ENCODE peak calls at places on chromosomes 13 and 19, in four cellular contexts. R is tibial nerve, E is lung, J is esophagus muscularis mucosa. H is an unnamed sample.

GRCh38 chr19:1567116-1567847 is 843 bp downstream of the MEX3D start:
- DNase-seq in R (no peak), J (no peak), E (no peak), H (no peak)

GRCh38 chr13:40613192-40613818 is 53.1 kb downstream of the FOXO1 start:
- DNase-seq in J (peak; percentile 90), R (no peak), E (no peak), H (no peak)

GRCh38 chr19:48363500-48363809 is 285 bp downstream of the TMEM143 start:
- DNase-seq in E (peak; percentile 62), R (no peak), J (no peak), H (no peak)

GRCh38 chr19:11448923-11449554 is 13.6 kb downstream of the PRKCSH start:
- DNase-seq in E (no peak), R (no peak), J (no peak), H (no peak)

GRCh38 chr13:110391273-110391672 is 84.2 kb downstream of the COL4A2 start:
- DNase-seq in J (no peak), R (no peak), E (no peak), H (no peak)

GRCh38 chr19:34513767-34514166 is 32.2 kb downstream of the WTIP start:
- DNase-seq in J (no peak), E (no peak), R (no peak), H (no peak)

GRCh38 chr13:30395192-30396158 is 26.8 kb upstream of the UBE2L5 start:
- DNase-seq in E (peak; percentile 96), R (peak; percentile 98), J (peak; percentile 99), H (peak; percentile 82)

GRCh38 chr13:88526186-88526852 is 855.1 kb downstream of the SLITRK5 start:
- DNase-seq in J (no peak), E (no peak), R (no peak), H (no peak)

GRCh38 chr19:2044709-2045500 is 6.1 kb downstream of the MKNK2 start:
- DNase-seq in R (no peak), J (no peak), E (no peak), H (no peak)

GRCh38 chr13:75402787-75403186 is 79.2 kb downstream of the TBC1D4 start:
- DNase-seq in R (no peak), J (no peak), E (no peak), H (no peak)

GRCh38 chr19:35901854-35902661 is at the start of gene HCST:
- DNase-seq in R (no peak), E (no peak), J (no peak), H (no peak)

GRCh38 chr13:48559638-48560320 is 26.9 kb upstream of the RCBTB2 start:
- DNase-seq in J (no peak), R (no peak), E (no peak), H (no peak)

GRCh38 chr19:16594131-16594586 is 21.9 kb upstream of the SLC35E1 start:
- DNase-seq in J (no peak), R (no peak), E (no peak), H (no peak)

GRCh38 chr13:52765991-52766390 is 26.4 kb upstream of the CNMD start:
- DNase-seq in R (no peak), J (no peak), E (no peak), H (no peak)

GRCh38 chr19:15551183-15552004 is 43.1 kb downstream of the CYP4F22 start:
- DNase-seq in R (no peak), E (no peak), J (no peak), H (no peak)

GRCh38 chr13:107834268-107834667 is 381.1 kb downstream of the LIG4 start:
- DNase-seq in J (no peak), R (no peak), E (no peak), H (no peak)

GRCh38 chr13:34076943-34077703 is 259.2 kb downstream of the RFC3 start:
- DNase-seq in E (no peak), R (no peak), J (no peak), H (no peak)

GRCh38 chr19:53780506-53780905 is 43.6 kb downstream of the NLRP12 start:
- DNase-seq in E (no peak), R (no peak), J (no peak), H (no peak)

GRCh38 chr13:40619479-40619814 is 47.0 kb downstream of the FOXO1 start:
- DNase-seq in E (no peak), J (peak; percentile 21), R (no peak), H (no peak)

GRCh38 chr19:55070755-55071502 is 4.7 kb upstream of the EPS8L1 start:
- DNase-seq in R (no peak), J (no peak), E (peak; percentile 58), H (no peak)

GRCh38 chr13:109162248-109163051 is 533.0 kb downstream of the MYO16 start:
- DNase-seq in E (no peak), J (peak; percentile 85), R (no peak), H (no peak)

GRCh38 chr19:7679771-7680605 is 645 bp upstream of the TRAPPC5 start:
- DNase-seq in R (no peak), E (no peak), J (no peak), H (no peak)
- H3K4me3 ChIP-seq in R (peak overlapping the region; percentile 99), E (no peak overlapping the region), J (peak overlapping the region; percentile 100), H (peak overlapping the region; percentile 95)

GRCh38 chr19:39248806-39249205 is at the start of gene IFNL4:
- DNase-seq in E (no peak), J (no peak), R (no peak), H (no peak)
- H3K4me3 ChIP-seq in E (no peak within 1 kb of the TSS), J (peak within 1 kb of the TSS; percentile 23), R (no peak within 1 kb of the TSS), H (no peak within 1 kb of the TSS)

GRCh38 chr13:77065456-77066147 is 38.6 kb upstream of the FBXL3 start:
- DNase-seq in E (no peak), J (no peak), R (no peak), H (no peak)
- H3K4me3 ChIP-seq in E (no peak overlapping the region), J (no peak overlapping the region), R (no peak overlapping the region), H (no peak overlapping the region)

DNA sequence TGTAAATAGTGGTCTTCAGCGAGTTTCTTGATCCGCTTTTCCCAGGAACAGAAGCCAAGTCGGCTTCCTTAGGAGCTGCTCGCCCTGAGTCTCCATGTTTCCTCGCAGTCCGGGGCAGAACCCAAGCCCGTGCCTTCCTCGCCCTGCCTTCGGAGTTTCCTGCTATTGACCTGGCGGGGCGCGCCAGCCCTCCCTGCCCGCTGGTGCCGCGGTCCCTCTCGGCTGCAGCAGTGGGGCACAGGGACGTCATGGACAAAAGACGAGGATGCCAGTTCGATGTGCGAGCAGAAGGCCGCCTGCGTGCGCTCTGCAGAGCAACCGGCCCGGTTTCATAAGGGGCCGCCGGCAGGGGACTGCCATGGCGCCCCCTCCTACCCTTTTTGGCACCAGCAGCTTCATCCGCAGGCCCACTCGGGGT is 156.6 kb downstream of the TM9SF2 start:
- DNase-seq in E (no peak), J (peak; percentile 91), R (no peak), H (no peak)
- H3K4me3 ChIP-seq in E (peak overlapping the region; percentile 29), J (peak overlapping the region; percentile 61), R (peak overlapping the region; percentile 53), H (peak overlapping the region; percentile 63)

GRCh38 chr19:37695144-37695899 is 24.2 kb downstream of the ZNF607 start:
- DNase-seq in J (no peak), R (no peak), E (no peak), H (no peak)

GRCh38 chr19:37692956-37693660 is 26.5 kb downstream of the ZNF607 start:
- DNase-seq in E (no peak), R (no peak), J (no peak), H (no peak)

GRCh38 chr19:37691881-37692504 is 27.6 kb downstream of the ZNF607 start:
- DNase-seq in E (peak; percentile 69), R (peak; percentile 61), J (peak; percentile 96), H (peak; percentile 31)
- H3K4me3 ChIP-seq in E (peak overlapping the region; percentile 68), R (peak overlapping the region; percentile 72), J (peak overlapping the region; percentile 57), H (peak overlapping the region; percentile 51)

GRCh38 chr13:104198811-104199210 is 1132.6 kb upstream of the SLC10A2 start:
- DNase-seq in R (no peak), E (no peak), J (no peak), H (no peak)

DNA sequence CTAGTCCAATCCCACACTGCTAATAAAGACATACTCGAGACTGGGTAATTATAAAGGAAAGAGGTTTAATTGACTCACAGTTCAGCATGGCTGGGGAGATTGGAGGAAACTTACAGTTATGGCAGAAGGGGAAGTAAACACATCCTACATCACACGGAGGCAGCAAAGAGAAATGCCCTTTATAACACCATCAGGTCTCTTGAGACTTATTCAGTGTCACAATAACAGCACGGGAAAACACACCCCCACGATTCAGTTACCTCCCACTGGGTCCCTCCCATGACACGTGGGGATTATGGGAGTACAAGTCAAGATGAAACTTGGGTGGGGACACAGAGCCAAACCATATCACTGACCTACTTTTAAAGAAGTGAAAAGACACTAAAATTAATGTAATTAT is 1130.4 kb upstream of the SLC10A2 start:
- DNase-seq in E (no peak), J (no peak), R (no peak), H (no peak)
- H3K4me3 ChIP-seq in E (no peak overlapping the region), J (no peak overlapping the region), R (no peak overlapping the region), H (no peak overlapping the region)

GRCh38 chr19:6475321-6476108 is 6.1 kb downstream of the DENND1C start:
- DNase-seq in J (no peak), R (no peak), E (no peak), H (no peak)
- H3K4me3 ChIP-seq in J (peak overlapping the region; percentile 37), R (no peak overlapping the region), E (no peak overlapping the region), H (peak overlapping the region; percentile 26)

GRCh38 chr19:31083122-31083521 is 266.1 kb downstream of the TSHZ3 start:
- DNase-seq in J (no peak), E (no peak), R (no peak), H (no peak)
- H3K4me3 ChIP-seq in J (no peak overlapping the region), E (no peak overlapping the region), R (no peak overlapping the region), H (no peak overlapping the region)

GRCh38 chr13:20161951-20162300 is 1.1 kb upstream of the GJA3 start:
- DNase-seq in J (no peak), R (no peak), E (no peak), H (no peak)
- H3K4me3 ChIP-seq in J (peak overlapping the region; percentile 48), R (no peak overlapping the region), E (no peak overlapping the region), H (no peak overlapping the region)

GRCh38 chr19:46718157-46718933 is 1.4 kb upstream of the PRKD2 start:
- DNase-seq in J (no peak), E (no peak), R (no peak), H (no peak)
- H3K4me3 ChIP-seq in J (no peak overlapping the region), E (no peak overlapping the region), R (no peak overlapping the region), H (no peak overlapping the region)

H was measured in esophagus squamous epithelium.